ENCODE peak calls at places on chromosomes 11 and 22, in five cellular contexts. G, J, N, D and F are unnamed samples.

GRCh38 chr11:118076754-118077281 is at the start of gene TMPRSS4:
- DNase-seq in J (no peak), N (no peak), G (no peak), D (peak; percentile 15), F (no peak)

GRCh38 chr11:117064275-117064674 is 34.0 kb downstream of the SIK3 start:
- DNase-seq in N (no peak), G (no peak), D (no peak), J (peak; percentile 32), F (no peak)

GRCh38 chr11:1936072-1936780 is 10.9 kb upstream of the MRPL23 start:
- DNase-seq in G (no peak), D (peak; percentile 3), N (no peak), J (no peak), F (no peak)

GRCh38 chr11:30585067-30585891 is 874 bp downstream of the MPPED2 start:
- DNase-seq in J (no peak), D (peak; percentile 39), G (peak; percentile 20), N (no peak), F (no peak)

GRCh38 chr11:69823641-69824285 is 4.5 kb upstream of the FGF3 start:
- DNase-seq in N (no peak), J (no peak), G (no peak), D (no peak), F (no peak)

GRCh38 chr11:2325719-2326118 is 23.9 kb downstream of the TSPAN32 start:
- DNase-seq in J (peak; percentile 13), G (peak; percentile 62), D (no peak), N (no peak), F (no peak)

GRCh38 chr22:32744560-32744959 is 56.9 kb upstream of the TIMP3 start:
- DNase-seq in N (no peak), J (no peak), D (no peak), G (no peak), F (no peak)

GRCh38 chr11:75495749-75496641 is 29.7 kb downstream of the GDPD5 start:
- DNase-seq in N (no peak), J (no peak), G (no peak), D (no peak), F (no peak)

GRCh38 chr22:31753005-31753633 is 700 bp upstream of the DEPDC5 start:
- DNase-seq in G (peak; percentile 44), N (no peak), J (peak; percentile 22), D (peak; percentile 61), F (no peak)

GRCh38 chr11:45354976-45355705 is 69.0 kb upstream of the SYT13 start:
- DNase-seq in N (no peak), D (peak; percentile 46), G (peak; percentile 91), J (peak; percentile 45), F (peak; percentile 15)

GRCh38 chr22:40436460-40437431 is 66.4 kb downstream of the SGSM3 start:
- DNase-seq in D (no peak), G (peak; percentile 51), N (peak; percentile 38), J (peak; percentile 83), F (peak; percentile 23)

GRCh38 chr11:23540101-23540561 is 679.9 kb upstream of the CCDC179 start:
- DNase-seq in G (no peak), J (peak; percentile 34), N (peak; percentile 18), D (peak; percentile 17), F (no peak)

GRCh38 chr11:133306019-133306418 is 226.3 kb downstream of the OPCML start:
- DNase-seq in G (no peak), N (no peak), D (no peak), J (no peak), F (no peak)

GRCh38 chr11:94993400-94993943 is 20.0 kb downstream of the KDM4D start:
- DNase-seq in G (no peak), D (no peak), N (no peak), J (no peak), F (no peak)

GRCh38 chr11:2685566-2686359 is 14.0 kb downstream of the KCNQ1OT1 start:
- DNase-seq in J (no peak), G (no peak), D (no peak), N (no peak), F (no peak)

GRCh38 chr11:35165416-35166368 is 26.7 kb downstream of the CD44 start:
- DNase-seq in D (no peak), N (no peak), J (peak; percentile 47), G (peak; percentile 43), F (no peak)

GRCh38 chr11:106694501-106694900 is 323.8 kb downstream of the GUCY1A2 start:
- DNase-seq in D (no peak), N (no peak), G (no peak), J (no peak), F (no peak)

GRCh38 chr22:37571258-37571991 is 8.5 kb downstream of the LGALS2 start:
- DNase-seq in J (no peak), G (no peak), D (no peak), N (no peak), F (no peak)

GRCh38 chr22:38879102-38879729 is 7.2 kb upstream of the CBX6 start:
- DNase-seq in D (no peak), J (no peak), G (no peak), N (no peak), F (no peak)

GRCh38 chr11:47616726-47617416 is 22.7 kb upstream of the C1QTNF4 start:
- DNase-seq in D (no peak), G (peak; percentile 66), N (peak; percentile 69), J (peak; percentile 86), F (peak; percentile 71)

GRCh38 chr11:122633219-122633829 is 22.2 kb upstream of the UBASH3B start:
- DNase-seq in J (peak; percentile 71), N (no peak), G (peak; percentile 29), D (no peak), F (no peak)

GRCh38 chr11:84165139-84165538 is 879.0 kb upstream of the CCDC90B start:
- DNase-seq in G (no peak), N (no peak), J (no peak), D (no peak), F (no peak)

GRCh38 chr11:74412733-74413359 is 14.6 kb upstream of the PGM2L1 start:
- DNase-seq in J (no peak), G (no peak), N (no peak), D (no peak), F (no peak)

GRCh38 chr22:19667872-19668740 is 46.2 kb upstream of the SEPTIN5 start:
- DNase-seq in G (no peak), D (no peak), J (no peak), N (no peak), F (no peak)

GRCh38 chr22:44419429-44419828 is 78.6 kb downstream of the RTL6 start:
- DNase-seq in D (no peak), J (no peak), N (no peak), G (no peak), F (no peak)

GRCh38 chr11:113162590-113162961 is 151.8 kb upstream of the TTC12 start:
- DNase-seq in J (peak; percentile 11), N (no peak), D (no peak), G (no peak), F (no peak)

GRCh38 chr11:58316142-58316541 is 42.7 kb downstream of the OR5B17 start:
- DNase-seq in G (no peak), J (peak; percentile 6), N (no peak), D (no peak), F (no peak)

GRCh38 chr22:32700186-32700882 is 101.2 kb upstream of the TIMP3 start:
- DNase-seq in N (no peak), D (no peak), J (peak; percentile 87), G (peak; percentile 34), F (peak; percentile 32)

GRCh38 chr11:126354631-126355323 is 709 bp upstream of the ST3GAL4 start:
- DNase-seq in G (no peak), J (no peak), N (no peak), D (no peak), F (no peak)

GRCh38 chr11:94563176-94563847 is 3.9 kb upstream of the PIWIL4 start:
- DNase-seq in N (peak; percentile 18), G (no peak), J (peak; percentile 46), D (no peak), F (no peak)

GRCh38 chr22:48589901-48590300 is 1237.8 kb downstream of the BRD1 start:
- DNase-seq in J (no peak), G (no peak), N (no peak), D (no peak), F (no peak)

GRCh38 chr11:2813141-2813908 is 72.2 kb downstream of the CDKN1C start:
- DNase-seq in N (peak; percentile 62), G (no peak), D (no peak), J (peak; percentile 74), F (no peak)

GRCh38 chr22:22767876-22768602 is 119.6 kb upstream of the IGLL5 start:
- DNase-seq in N (no peak), D (no peak), J (no peak), G (no peak), F (no peak)
- TF ChIP-seq CTCF in N (no peak), D (peak; percentile 8), J (peak; percentile 21), G (no peak), F (no peak)

GRCh38 chr11:6269994-6270393 is 10.4 kb downstream of the CCKBR start:
- DNase-seq in J (peak; percentile 21), D (no peak), G (no peak), N (no peak), F (no peak)
- TF ChIP-seq CTCF in J (peak; percentile 37), D (no peak), G (no peak), N (no peak), F (no peak)

GRCh38 chr22:47124946-47125345 is 362.5 kb downstream of the TBC1D22A start:
- DNase-seq in D (no peak), N (no peak), J (no peak), G (no peak), F (no peak)

GRCh38 chr22:47126344-47126811 is 363.9 kb downstream of the TBC1D22A start:
- DNase-seq in J (no peak), G (no peak), N (no peak), D (no peak), F (no peak)

GRCh38 chr22:47123827-47124442 is 361.5 kb downstream of the TBC1D22A start:
- DNase-seq in D (no peak), G (no peak), J (no peak), N (no peak), F (no peak)

GRCh38 chr22:47124451-47124881 is 362.0 kb downstream of the TBC1D22A start:
- DNase-seq in D (no peak), G (no peak), N (no peak), J (no peak), F (no peak)

DNA sequence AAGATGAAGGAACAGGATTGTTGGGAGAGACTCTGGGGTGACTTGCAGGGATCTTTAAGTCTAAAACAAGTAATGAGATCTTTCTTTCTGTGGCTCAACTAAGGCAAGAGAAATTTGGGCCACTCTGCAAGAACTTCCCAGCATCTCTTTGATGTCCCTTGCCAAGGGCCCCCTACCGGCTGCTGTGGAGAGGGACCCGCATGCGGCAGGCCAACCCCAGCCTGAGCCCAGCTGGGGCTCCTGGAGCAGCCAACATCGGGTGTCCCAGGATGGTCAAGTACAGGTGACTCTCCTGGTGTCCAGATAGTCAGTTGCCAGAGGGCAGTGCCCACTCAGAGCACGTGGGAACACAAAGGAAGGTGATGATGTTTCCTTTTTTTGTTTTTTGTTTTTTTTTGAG is 363.2 kb downstream of the TBC1D22A start:
- DNase-seq in D (no peak), G (no peak), J (peak; percentile 12), N (no peak), F (no peak)
- TF ChIP-seq CTCF in D (peak; percentile 28), G (no peak), J (peak; percentile 48), N (peak; percentile 43), F (peak; percentile 8)

GRCh38 chr11:46489668-46490560 is 98.3 kb upstream of the CHRM4 start:
- DNase-seq in G (no peak), D (no peak), N (peak; percentile 20), J (peak; percentile 72), F (no peak)
- TF ChIP-seq CTCF in G (peak; percentile 44), D (peak; percentile 66), N (peak; percentile 80), J (peak; percentile 66), F (peak; percentile 66)